ENCODE peak calls at places on chromosome 17, in six cellular contexts. W is PC-3, L is ascending aorta, S is prostate gland, T is HCT116, I is uterus. B is an unnamed sample. For H3K27me3, the result is how much of the 10 kb centered on the place peaks cover.

GRCh38 chr17:49312722-49313121 is 49.3 kb downstream of the ZNF652 start:
- DNase-seq in W (no peak), L (no peak), S (no peak), T (no peak), I (no peak), B (no peak)

GRCh38 chr17:59815965-59816364 is 76.8 kb downstream of the TUBD1 start:
- DNase-seq in W (no peak), L (no peak), S (no peak), T (no peak), I (no peak), B (no peak)

GRCh38 chr17:74512041-74512440 is 19.2 kb downstream of the CD300LB start:
- DNase-seq in W (peak), L (no peak), S (no peak), T (no peak), I (no peak), B (peak)

GRCh38 chr17:43576563-43577229 is 30.6 kb upstream of the ETV4 start:
- DNase-seq in W (peak), L (no peak), S (peak), T (peak), I (peak), B (peak)

GRCh38 chr17:20156196-20157077 is 147.3 kb downstream of the SPECC1 start:
- DNase-seq in W (peak), L (no peak), S (peak), T (peak), I (peak), B (peak)

GRCh38 chr17:56909742-56910508 is 3.9 kb downstream of the TRIM25 start:
- DNase-seq in W (no peak), L (no peak), S (no peak), T (no peak), I (no peak), B (no peak)

GRCh38 chr17:350706-351435 is 1.7 kb downstream of the RPH3AL start:
- DNase-seq in W (peak), L (peak), S (no peak), T (no peak), I (peak), B (peak)

GRCh38 chr17:2982854-2983636 is 80.4 kb downstream of the OR1D5 start:
- DNase-seq in W (no peak), L (no peak), S (no peak), T (no peak), I (peak), B (peak)

GRCh38 chr17:3935825-3936355 is 19.6 kb upstream of the P2RX1 start:
- DNase-seq in W (peak), L (no peak), S (no peak), T (no peak), I (no peak), B (no peak)

GRCh38 chr17:17425591-17425990 is 51.2 kb upstream of the MED9 start:
- DNase-seq in W (peak), L (no peak), S (no peak), T (no peak), I (no peak), B (no peak)

GRCh38 chr17:74941128-74941725 is 5.5 kb downstream of the OTOP3 start:
- DNase-seq in W (no peak), L (no peak), S (no peak), T (no peak), I (no peak), B (no peak)

GRCh38 chr17:37742762-37743611 is 1.9 kb downstream of the HNF1B start:
- DNase-seq in W (peak), L (no peak), S (peak), T (no peak), I (no peak), B (no peak)

DNA sequence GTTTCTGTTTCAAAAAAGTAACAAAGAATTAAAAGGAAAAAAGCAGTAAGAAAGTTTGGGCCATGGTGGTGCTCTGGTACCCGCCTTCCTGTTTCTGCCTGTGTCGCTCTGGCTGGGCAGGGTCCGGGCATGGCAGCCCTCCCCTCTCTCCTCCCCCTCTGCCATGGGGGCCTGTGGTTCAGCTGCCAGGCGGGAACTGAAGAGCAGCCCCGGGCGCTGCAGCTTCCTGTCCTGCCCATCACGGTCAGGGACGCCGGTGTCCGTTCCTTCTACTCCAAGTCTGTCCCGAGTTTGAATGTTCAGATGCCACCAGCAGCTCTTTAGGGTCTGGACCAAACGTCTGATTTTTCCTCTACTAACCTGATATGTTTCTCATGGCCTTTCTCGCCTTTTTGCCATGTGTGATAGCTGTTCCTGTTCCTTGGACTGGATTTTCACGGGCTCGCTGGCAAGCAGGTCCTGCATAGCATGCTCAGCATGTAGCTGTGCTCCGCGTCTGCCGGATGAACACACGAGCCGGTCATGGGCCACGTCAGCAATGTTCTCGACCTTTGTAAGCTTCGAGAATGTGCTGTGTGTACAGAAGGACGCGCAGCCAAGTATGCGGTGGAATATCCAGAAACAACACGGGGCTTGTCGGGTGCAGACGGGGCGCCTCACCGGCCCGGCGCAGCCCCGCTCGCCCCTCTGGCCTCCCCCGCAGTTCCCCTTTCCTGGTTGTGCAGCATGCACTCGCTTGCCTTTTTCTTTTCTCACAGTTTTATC is 42.0 kb downstream of the RPTOR start:
- DNase-seq in W (no peak), L (no peak), S (no peak), T (no peak), I (no peak), B (peak)
- H3K27ac ChIP-seq in W (no peak), L (no peak), S (no peak), T (no peak), I (no peak), B (no peak)

GRCh38 chr17:21277332-21277731 is 7.2 kb upstream of the MAP2K3 start:
- DNase-seq in W (no peak), L (no peak), S (no peak), T (no peak), I (no peak), B (no peak)

GRCh38 chr17:21275047-21275578 is 9.4 kb upstream of the MAP2K3 start:
- DNase-seq in W (no peak), L (no peak), S (no peak), T (no peak), I (no peak), B (peak)

GRCh38 chr17:21278304-21279197 is 6.0 kb upstream of the MAP2K3 start:
- DNase-seq in W (peak), L (no peak), S (no peak), T (no peak), I (no peak), B (peak)

GRCh38 chr17:21272881-21273839 is 11.4 kb upstream of the MAP2K3 start:
- DNase-seq in W (peak), L (no peak), S (no peak), T (no peak), I (no peak), B (no peak)

GRCh38 chr17:21275579-21276339 is 8.8 kb upstream of the MAP2K3 start:
- DNase-seq in W (peak), L (peak), S (peak), T (no peak), I (peak), B (peak)
- TF ChIP-seq CTCF in W (no peak), L (no peak), S (no peak), T (no peak), I (peak), B (no peak)

GRCh38 chr17:34719569-34719968 is 140.2 kb downstream of the TMEM132E start:
- DNase-seq in W (no peak), L (no peak), S (no peak), T (no peak), I (no peak), B (no peak)

GRCh38 chr17:34715504-34715903 is 136.1 kb downstream of the TMEM132E start:
- DNase-seq in W (no peak), L (no peak), S (no peak), T (no peak), I (no peak), B (no peak)

GRCh38 chr17:34716291-34716690 is 136.9 kb downstream of the TMEM132E start:
- DNase-seq in W (no peak), L (no peak), S (no peak), T (no peak), I (no peak), B (no peak)

GRCh38 chr17:34714475-34715410 is 135.4 kb downstream of the TMEM132E start:
- DNase-seq in W (no peak), L (no peak), S (no peak), T (no peak), I (no peak), B (no peak)

GRCh38 chr17:34717092-34717491 is 137.7 kb downstream of the TMEM132E start:
- DNase-seq in W (no peak), L (no peak), S (no peak), T (no peak), I (no peak), B (no peak)
- H3K27me3 ChIP-seq in W (under half), L (under half), S (under half), T (under half), I (under half), B (under half)

GRCh38 chr17:10798910-10799309 is 5.0 kb downstream of the TMEM238L start:
- DNase-seq in W (no peak), L (no peak), S (no peak), T (no peak), I (no peak), B (no peak)
- H3K27ac ChIP-seq in W (peak), L (no peak), S (peak), T (no peak), I (no peak), B (peak)

GRCh38 chr17:77484096-77484495 is 343.3 kb downstream of the SEC14L1 start:
- DNase-seq in W (no peak), L (no peak), S (no peak), T (no peak), I (no peak), B (no peak)
- TF ChIP-seq CTCF in W (no peak), L (no peak), S (no peak), T (no peak), I (no peak), B (no peak)

GRCh38 chr17:61989509-61989908 is 61.7 kb upstream of the INTS2 start:
- DNase-seq in W (no peak), L (no peak), S (no peak), T (no peak), I (no peak), B (no peak)
- H3K27me3 ChIP-seq in W (under half), L (under half), S (under half), T (under half), I (under half), B (under half)

DNA sequence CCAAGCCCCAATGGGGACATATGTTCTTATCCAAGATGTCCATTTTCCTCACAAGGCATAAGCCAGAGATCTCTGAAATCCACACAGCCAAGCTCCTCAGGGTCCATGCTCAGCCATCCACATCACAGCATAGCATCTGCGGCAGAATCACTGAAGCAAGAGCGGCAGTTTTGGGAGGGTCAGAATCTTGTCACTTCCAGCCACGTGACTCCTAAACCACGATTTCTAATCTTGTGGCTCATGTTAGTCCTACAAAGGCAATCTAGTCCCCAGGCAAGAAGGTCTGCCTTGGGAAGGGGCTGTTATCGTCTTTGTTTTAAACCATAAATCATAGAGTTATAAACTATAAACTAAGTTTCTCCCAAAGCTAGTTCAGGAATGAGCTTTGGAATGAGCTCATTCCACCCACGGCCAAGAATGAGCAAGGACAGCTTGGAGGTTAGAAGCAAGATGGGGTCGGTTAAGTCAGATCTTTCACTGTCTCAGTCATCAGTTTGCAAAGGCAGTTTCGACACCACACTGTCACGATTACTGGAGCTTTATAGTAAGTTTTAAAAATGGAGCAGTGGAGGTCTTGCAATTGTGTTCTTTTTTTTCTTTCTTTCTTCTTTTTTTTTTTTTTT is 20.8 kb upstream of the DNAH17 start:
- DNase-seq in W (no peak), L (no peak), S (no peak), T (no peak), I (no peak), B (no peak)
- H3K27ac ChIP-seq in W (no peak), L (no peak), S (no peak), T (no peak), I (no peak), B (no peak)